ENCODE peak calls at places on chromosome 14, in nine cellular contexts. One of them, this sample, is unnamed.

GRCh38 chr14:95309261-95310051 is 10.3 kb downstream of the CLMN start:
- DNase-seq in ELR: no peak
- DNase-seq in neural crest cell: no peak
- DNase-seq in IMR-90: no peak
- DNase-seq in AG04450: no peak
- DNase-seq in A549: no peak
- DNase-seq in uterus: no peak
- DNase-seq in activated B cell treated with CpG ODN at 0.5 μM for 24 hours: no peak
- DNase-seq in Right ventricle myocardium inferior: no peak
- DNase-seq in this sample: no peak

GRCh38 chr14:22896351-22896750 is 13.3 kb downstream of the REM2 start:
- DNase-seq in IMR-90: no peak
- DNase-seq in AG04450: no peak
- DNase-seq in ELR: no peak
- DNase-seq in neural crest cell: no peak
- DNase-seq in uterus: no peak
- DNase-seq in Right ventricle myocardium inferior: no peak
- DNase-seq in activated B cell treated with CpG ODN at 0.5 μM for 24 hours: no peak
- DNase-seq in A549: no peak
- DNase-seq in this sample: no peak

GRCh38 chr14:37599527-37600368 is 4.3 kb downstream of the TTC6 start:
- DNase-seq in neural crest cell: no peak
- DNase-seq in ELR: no peak
- DNase-seq in IMR-90: no peak
- DNase-seq in activated B cell treated with CpG ODN at 0.5 μM for 24 hours: no peak
- DNase-seq in uterus: no peak
- DNase-seq in Right ventricle myocardium inferior: no peak
- DNase-seq in A549: no peak
- DNase-seq in AG04450: no peak
- DNase-seq in this sample: no peak

GRCh38 chr14:26872510-26872909 is 274.7 kb upstream of the NOVA1 start:
- DNase-seq in ELR: no peak
- DNase-seq in neural crest cell: no peak
- DNase-seq in Right ventricle myocardium inferior: no peak
- DNase-seq in activated B cell treated with CpG ODN at 0.5 μM for 24 hours: no peak
- DNase-seq in uterus: peak; percentile 51
- DNase-seq in IMR-90: no peak
- DNase-seq in AG04450: no peak
- DNase-seq in A549: no peak
- DNase-seq in this sample: no peak

GRCh38 chr14:100884456-100884855 is 19.1 kb downstream of the RTL1 start:
- DNase-seq in neural crest cell: no peak
- DNase-seq in AG04450: no peak
- DNase-seq in activated B cell treated with CpG ODN at 0.5 μM for 24 hours: no peak
- DNase-seq in IMR-90: no peak
- DNase-seq in uterus: no peak
- DNase-seq in A549: no peak
- DNase-seq in ELR: no peak
- DNase-seq in Right ventricle myocardium inferior: peak; percentile 32
- DNase-seq in this sample: no peak

GRCh38 chr14:68785817-68786490 is 6.9 kb downstream of the ZFP36L1 start:
- DNase-seq in activated B cell treated with CpG ODN at 0.5 μM for 24 hours: no peak
- DNase-seq in uterus: peak; percentile 48
- DNase-seq in Right ventricle myocardium inferior: no peak
- DNase-seq in AG04450: no peak
- DNase-seq in neural crest cell: no peak
- DNase-seq in IMR-90: no peak
- DNase-seq in ELR: peak; percentile 48
- DNase-seq in A549: peak; percentile 67
- DNase-seq in this sample: no peak

GRCh38 chr14:77882098-77882497 is 82.2 kb downstream of the ADCK1 start:
- DNase-seq in activated B cell treated with CpG ODN at 0.5 μM for 24 hours: no peak
- DNase-seq in Right ventricle myocardium inferior: peak; percentile 76
- DNase-seq in A549: no peak
- DNase-seq in IMR-90: no peak
- DNase-seq in AG04450: no peak
- DNase-seq in neural crest cell: no peak
- DNase-seq in ELR: no peak
- DNase-seq in uterus: no peak
- DNase-seq in this sample: no peak

GRCh38 chr14:86540636-86541247 is 1010.8 kb downstream of the FLRT2 start:
- DNase-seq in uterus: no peak
- DNase-seq in activated B cell treated with CpG ODN at 0.5 μM for 24 hours: no peak
- DNase-seq in AG04450: no peak
- DNase-seq in neural crest cell: no peak
- DNase-seq in Right ventricle myocardium inferior: no peak
- DNase-seq in A549: no peak
- DNase-seq in ELR: no peak
- DNase-seq in IMR-90: no peak
- DNase-seq in this sample: no peak

GRCh38 chr14:24363401-24363800 is 4.6 kb upstream of the NFATC4 start:
- DNase-seq in uterus: no peak
- DNase-seq in ELR: no peak
- DNase-seq in A549: no peak
- DNase-seq in Right ventricle myocardium inferior: no peak
- DNase-seq in activated B cell treated with CpG ODN at 0.5 μM for 24 hours: no peak
- DNase-seq in neural crest cell: no peak
- DNase-seq in IMR-90: no peak
- DNase-seq in AG04450: no peak
- DNase-seq in this sample: no peak

GRCh38 chr14:101604228-101604934 is 43.1 kb downstream of the DIO3 start:
- DNase-seq in ELR: no peak
- DNase-seq in uterus: no peak
- DNase-seq in IMR-90: no peak
- DNase-seq in Right ventricle myocardium inferior: no peak
- DNase-seq in AG04450: no peak
- DNase-seq in A549: no peak
- DNase-seq in activated B cell treated with CpG ODN at 0.5 μM for 24 hours: no peak
- DNase-seq in neural crest cell: no peak
- DNase-seq in this sample: no peak

This sample was measured in activated effector memory CD4-positive, alpha-beta T cell treated with Interleukin-2 at 50 U/mL for 16 hours.